ENCODE peak calls at places on chromosomes 7 and 10, in seven cellular contexts. B is thoracic aorta, T is kidney, X is bronchial epithelial cell, F is CD14-positive monocyte, Z is dorsolateral prefrontal cortex, W is body of pancreas. G is an unnamed sample.
A peak's percentile ranks its signal among the peaks of the same experiment; 100 is the strongest.

GRCh38 chr7:92359801-92360200 is 87.5 kb upstream of the GATAD1 start:
- DNase-seq in B (no peak), T (no peak), X (no peak), F (no peak), Z (no peak), W (no peak), G (no peak)

GRCh38 chr10:72419241-72419640 is 64.5 kb upstream of the DNAJB12 start:
- DNase-seq in B (no peak), T (no peak), X (no peak), F (no peak), Z (no peak), W (no peak), G (no peak)

GRCh38 chr10:43259981-43260761 is 6.7 kb downstream of the RASGEF1A start:
- DNase-seq in B (no peak), T (peak; percentile 76), X (no peak), F (no peak), Z (no peak), W (peak; percentile 17), G (no peak)

GRCh38 chr7:36192050-36192824 is 39.2 kb downstream of the EEPD1 start:
- DNase-seq in B (no peak), T (no peak), X (no peak), F (peak; percentile 86), Z (no peak), W (no peak), G (no peak)

GRCh38 chr10:61465216-61465496 is 12.0 kb upstream of the TMEM26 start:
- DNase-seq in B (no peak), T (no peak), X (no peak), F (no peak), Z (no peak), W (no peak), G (no peak)

GRCh38 chr10:68095176-68095575 is 14.1 kb upstream of the MYPN start:
- DNase-seq in B (no peak), T (no peak), X (peak; percentile 72), F (no peak), Z (no peak), W (no peak), G (no peak)

GRCh38 chr10:637771-638195 is 51.7 kb downstream of the DIP2C start:
- DNase-seq in B (no peak), T (no peak), X (no peak), F (no peak), Z (no peak), W (no peak), G (no peak)

GRCh38 chr7:51620690-51621089 is 304.1 kb upstream of the COBL start:
- DNase-seq in B (no peak), T (no peak), X (no peak), F (no peak), Z (no peak), W (no peak), G (no peak)

GRCh38 chr7:100493476-100494264 is 9.9 kb downstream of the NYAP1 start:
- DNase-seq in B (no peak), T (peak; percentile 88), X (peak; percentile 22), F (no peak), Z (peak; percentile 66), W (peak; percentile 41), G (peak; percentile 51)

GRCh38 chr10:905503-905902 is 26.0 kb downstream of the LARP4B start:
- DNase-seq in B (no peak), T (no peak), X (no peak), F (no peak), Z (no peak), W (no peak), G (no peak)

GRCh38 chr7:48992816-48993215 is 68.5 kb downstream of the CDC14C start:
- DNase-seq in B (no peak), T (no peak), X (no peak), F (no peak), Z (no peak), W (no peak), G (no peak)

GRCh38 chr10:125161570-125162139 is 1.3 kb upstream of the CTBP2 start:
- DNase-seq in B (no peak), T (no peak), X (peak; percentile 48), F (no peak), Z (no peak), W (no peak), G (peak; percentile 37)

GRCh38 chr10:58157076-58157766 is 110.5 kb downstream of the IPMK start:
- DNase-seq in B (no peak), T (no peak), X (peak; percentile 96), F (no peak), Z (no peak), W (no peak), G (no peak)

GRCh38 chr10:23001901-23002516 is 74.2 kb downstream of the ARMC3 start:
- DNase-seq in B (no peak), T (no peak), X (no peak), F (no peak), Z (no peak), W (no peak), G (no peak)

GRCh38 chr7:14973712-14974428 is 71.3 kb upstream of the DGKB start:
- DNase-seq in B (no peak), T (no peak), X (no peak), F (no peak), Z (no peak), W (no peak), G (no peak)

GRCh38 chr7:115618676-115619075 is 411.9 kb downstream of the TFEC start:
- DNase-seq in B (no peak), T (no peak), X (no peak), F (no peak), Z (no peak), W (no peak), G (no peak)

GRCh38 chr10:32207544-32207943 is 139.4 kb downstream of the EPC1 start:
- DNase-seq in B (no peak), T (no peak), X (peak; percentile 43), F (peak; percentile 61), Z (no peak), W (peak; percentile 74), G (peak; percentile 56)
- TF ChIP-seq CTCF in B (peak; percentile 62), T (peak; percentile 59), X (peak; percentile 76), F (peak; percentile 73), Z (peak; percentile 35), W (peak; percentile 74), G (peak; percentile 69)

GRCh38 chr7:140342732-140343514 is 55.4 kb downstream of the SLC37A3 start:
- DNase-seq in B (no peak), T (no peak), X (peak; percentile 11), F (peak; percentile 81), Z (peak; percentile 60), W (no peak), G (peak; percentile 32)
- TF ChIP-seq CTCF in B (no peak), T (peak; percentile 48), X (peak; percentile 57), F (peak; percentile 88), Z (peak; percentile 66), W (peak; percentile 36), G (no peak)

GRCh38 chr10:101778781-101779543 is 3.0 kb upstream of the FGF8 start:
- DNase-seq in B (no peak), T (peak; percentile 74), X (peak; percentile 11), F (peak; percentile 47), Z (peak; percentile 31), W (peak; percentile 46), G (peak; percentile 62)

GRCh38 chr10:101780818-101781654 is 2.2 kb downstream of the NPM3 start:
- DNase-seq in B (no peak), T (no peak), X (peak; percentile 48), F (peak; percentile 60), Z (peak; percentile 78), W (peak; percentile 72), G (peak; percentile 79)

GRCh38 chr10:101779544-101780186 is 3.6 kb downstream of the NPM3 start:
- DNase-seq in B (no peak), T (peak; percentile 88), X (peak; percentile 33), F (peak; percentile 64), Z (peak; percentile 78), W (peak; percentile 85), G (peak; percentile 95)

GRCh38 chr10:101781655-101781983 is 1.6 kb downstream of the NPM3 start:
- DNase-seq in B (no peak), T (no peak), X (no peak), F (no peak), Z (no peak), W (no peak), G (no peak)

DNA sequence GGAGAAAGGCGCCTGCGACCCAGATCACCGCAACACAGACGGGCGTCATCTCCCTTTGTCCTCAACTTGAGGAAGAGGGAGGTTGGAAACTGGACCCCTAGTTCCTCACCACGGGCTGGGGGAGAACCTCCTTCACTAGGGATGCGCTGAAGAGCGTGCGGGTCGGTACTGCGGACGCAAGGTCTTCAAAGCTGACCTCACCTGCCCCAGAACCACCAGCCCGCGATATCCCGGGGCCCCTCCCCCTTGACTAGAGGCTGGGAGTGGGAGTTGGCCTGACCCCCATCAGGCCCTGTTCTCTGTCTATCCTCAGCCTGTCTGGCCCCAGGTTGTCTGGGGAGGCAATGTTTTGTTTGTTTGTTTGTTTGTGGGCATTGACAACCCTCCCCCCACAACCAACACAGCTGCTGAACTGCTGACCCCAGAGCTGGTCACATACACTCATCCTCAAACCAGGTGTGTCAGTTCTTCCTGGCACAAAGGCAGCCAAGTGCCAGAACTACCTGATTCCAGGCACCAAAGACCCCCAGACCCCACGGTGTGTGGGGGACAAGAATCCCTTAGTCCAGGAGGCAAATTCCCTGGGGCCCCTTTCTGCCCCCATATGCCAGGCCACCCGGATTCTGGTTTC is 2.9 kb downstream of the NPM3 start:
- DNase-seq in B (no peak), T (peak; percentile 72), X (no peak), F (peak; percentile 25), Z (no peak), W (no peak), G (no peak)
- TF ChIP-seq CTCF in B (no peak), T (no peak), X (no peak), F (peak; percentile 43), Z (peak; percentile 12), W (no peak), G (peak; percentile 24)

DNA sequence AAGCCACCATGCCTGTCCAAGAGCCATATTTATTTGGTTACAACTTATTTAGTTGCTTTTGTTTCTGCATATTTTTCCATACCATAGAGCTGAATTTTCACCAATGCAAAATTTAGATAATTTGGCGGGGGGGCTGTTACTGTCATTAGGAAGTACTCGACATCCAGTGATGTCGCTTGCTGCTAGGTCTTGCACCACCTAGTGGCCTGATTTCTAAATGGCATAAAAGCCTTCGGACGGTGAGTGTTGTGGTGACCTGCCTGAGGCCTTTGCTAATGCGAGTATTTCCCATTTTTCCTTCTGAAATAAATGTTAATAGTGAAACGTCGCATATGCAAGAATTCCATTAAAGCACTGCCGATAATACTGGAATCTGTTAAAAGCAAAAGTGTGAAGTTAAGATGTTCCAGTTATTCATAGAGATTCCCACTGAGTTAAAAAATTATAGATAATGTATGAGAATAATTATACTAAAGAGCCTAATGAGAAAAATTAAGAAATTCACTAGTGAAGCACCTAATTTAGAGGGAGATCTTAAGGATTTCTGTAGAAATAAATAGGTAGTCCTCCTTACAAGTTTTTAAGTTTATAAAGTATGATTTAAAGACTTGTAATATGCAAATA is 86.1 kb upstream of the DNAJB6 start:
- DNase-seq in B (no peak), T (no peak), X (peak; percentile 70), F (peak; percentile 55), Z (no peak), W (peak; percentile 56), G (peak; percentile 71)
- TF ChIP-seq CTCF in B (peak; percentile 61), T (peak; percentile 63), X (peak; percentile 80), F (peak; percentile 90), Z (peak; percentile 70), W (peak; percentile 60), G (peak; percentile 80)

GRCh38 chr7:155032978-155033377 is 30.1 kb upstream of the PAXIP1 start:
- DNase-seq in B (no peak), T (no peak), X (no peak), F (no peak), Z (no peak), W (no peak), G (no peak)
- TF ChIP-seq CTCF in B (no peak), T (no peak), X (no peak), F (no peak), Z (no peak), W (no peak), G (no peak)

G was measured in endothelial cell.